ENCODE peak calls at places on chromosome 22, in nine cellular contexts. I, M, X, T, A, V, B, K and E are unnamed samples.

GRCh38 chr22:28629420-28630184 is 50.0 kb downstream of the TTC28 start:
- DNase-seq in I (peak; percentile 80), M (no peak), X (no peak), T (no peak), A (peak; percentile 24), V (no peak), B (no peak), K (no peak), E (no peak)

GRCh38 chr22:46196268-46196667 is 45.9 kb downstream of the PPARA start:
- DNase-seq in I (no peak), M (no peak), X (peak; percentile 67), T (no peak), A (no peak), V (no peak), B (no peak), K (peak; percentile 66), E (no peak)

GRCh38 chr22:37569009-37569920 is 9.0 kb downstream of the CDC42EP1 start:
- DNase-seq in I (no peak), M (peak; percentile 95), X (peak; percentile 90), T (no peak), A (no peak), V (no peak), B (no peak), K (peak; percentile 86), E (peak; percentile 94)

GRCh38 chr22:50737728-50738648 is at the start of gene ACR:
- DNase-seq in I (no peak), M (peak; percentile 23), X (no peak), T (no peak), A (no peak), V (no peak), B (no peak), K (no peak), E (no peak)

GRCh38 chr22:50191041-50191740 is 5.5 kb downstream of the TRABD start:
- DNase-seq in I (no peak), M (no peak), X (peak; percentile 84), T (no peak), A (no peak), V (peak; percentile 64), B (no peak), K (peak; percentile 78), E (no peak)

GRCh38 chr22:32985899-32986772 is 72.0 kb downstream of the SYN3 start:
- DNase-seq in I (peak; percentile 19), M (peak; percentile 77), X (no peak), T (peak; percentile 73), A (peak; percentile 28), V (no peak), B (peak; percentile 6), K (peak; percentile 67), E (peak; percentile 79)

GRCh38 chr22:24521791-24522245 is 26.7 kb downstream of the UPB1 start:
- DNase-seq in I (peak; percentile 75), M (peak; percentile 90), X (no peak), T (peak; percentile 55), A (peak; percentile 80), V (no peak), B (no peak), K (peak; percentile 68), E (peak; percentile 73)

GRCh38 chr22:36816338-36816634 is 549 bp downstream of the PVALB start:
- DNase-seq in I (no peak), M (no peak), X (no peak), T (no peak), A (no peak), V (no peak), B (no peak), K (no peak), E (no peak)

GRCh38 chr22:25668437-25668836 is 73.6 kb upstream of the MYO18B start:
- DNase-seq in I (no peak), M (no peak), X (no peak), T (no peak), A (no peak), V (no peak), B (no peak), K (no peak), E (peak; percentile 6)

GRCh38 chr22:49137216-49137840 is 690.3 kb downstream of the BRD1 start:
- DNase-seq in I (peak; percentile 62), M (no peak), X (no peak), T (no peak), A (peak; percentile 47), V (no peak), B (no peak), K (no peak), E (no peak)

GRCh38 chr22:36220457-36220921 is 18.8 kb downstream of the APOL2 start:
- DNase-seq in I (no peak), M (no peak), X (no peak), T (no peak), A (no peak), V (no peak), B (no peak), K (no peak), E (no peak)

GRCh38 chr22:36258750-36259619 is 6.1 kb downstream of the APOL1 start:
- DNase-seq in I (peak; percentile 1), M (no peak), X (no peak), T (no peak), A (no peak), V (no peak), B (no peak), K (peak; percentile 47), E (no peak)

GRCh38 chr22:42966389-42966998 is 48.5 kb downstream of the PACSIN2 start:
- DNase-seq in I (no peak), M (no peak), X (no peak), T (no peak), A (peak; percentile 34), V (no peak), B (no peak), K (no peak), E (no peak)

GRCh38 chr22:37089451-37089850 is 20.1 kb downstream of the TMPRSS6 start:
- DNase-seq in I (no peak), M (no peak), X (no peak), T (no peak), A (no peak), V (no peak), B (no peak), K (no peak), E (no peak)

GRCh38 chr22:27913162-27913741 is 5.8 kb downstream of the PITPNB start:
- DNase-seq in I (no peak), M (no peak), X (no peak), T (no peak), A (no peak), V (no peak), B (no peak), K (no peak), E (no peak)

GRCh38 chr22:50581950-50582561 is 593 bp downstream of the CHKB start:
- DNase-seq in I (no peak), M (no peak), X (no peak), T (no peak), A (peak; percentile 71), V (no peak), B (no peak), K (peak; percentile 41), E (no peak)

GRCh38 chr22:49825436-49825835 is 2.2 kb downstream of the BRD1 start:
- DNase-seq in I (no peak), M (no peak), X (no peak), T (peak; percentile 18), A (no peak), V (no peak), B (no peak), K (no peak), E (no peak)

GRCh38 chr22:46967445-46968358 is 205.3 kb downstream of the TBC1D22A start:
- DNase-seq in I (no peak), M (no peak), X (no peak), T (no peak), A (no peak), V (no peak), B (no peak), K (no peak), E (no peak)

GRCh38 chr22:20748820-20749428 is 25.0 kb upstream of the SERPIND1 start:
- DNase-seq in I (no peak), M (no peak), X (peak; percentile 49), T (no peak), A (no peak), V (no peak), B (no peak), K (no peak), E (no peak)